ENCODE peak calls at places on chromosomes 7 and 10, in four cellular contexts. One of them, this sample, is unnamed.

GRCh38 chr10:84075226-84076046 is 63.9 kb upstream of the GHITM start:
- DNase-seq in CD8-positive, alpha-beta memory T cell: no peak
- DNase-seq in activated gamma-delta T cell treated with Interleukin-2 at 50 U/mL for 16 hours: no peak
- DNase-seq in NCI-H345: no peak
- DNase-seq in this sample: no peak

GRCh38 chr7:73869011-73869785 is 8.2 kb downstream of the TMEM270 start:
- DNase-seq in CD8-positive, alpha-beta memory T cell: no peak
- DNase-seq in activated gamma-delta T cell treated with Interleukin-2 at 50 U/mL for 16 hours: no peak
- DNase-seq in NCI-H345: no peak
- DNase-seq in this sample: no peak

GRCh38 chr10:99742240-99742639 is 10.2 kb downstream of the CUTC start:
- DNase-seq in CD8-positive, alpha-beta memory T cell: no peak
- DNase-seq in activated gamma-delta T cell treated with Interleukin-2 at 50 U/mL for 16 hours: no peak
- DNase-seq in NCI-H345: no peak
- DNase-seq in this sample: no peak

GRCh38 chr7:77413861-77414424 is 2.2 kb downstream of the GSAP start:
- DNase-seq in CD8-positive, alpha-beta memory T cell: no peak
- DNase-seq in activated gamma-delta T cell treated with Interleukin-2 at 50 U/mL for 16 hours: no peak
- DNase-seq in NCI-H345: no peak
- DNase-seq in this sample: no peak

GRCh38 chr10:19847321-19847720 is 31.1 kb downstream of the PLXDC2 start:
- DNase-seq in CD8-positive, alpha-beta memory T cell: no peak
- DNase-seq in activated gamma-delta T cell treated with Interleukin-2 at 50 U/mL for 16 hours: no peak
- DNase-seq in NCI-H345: no peak
- DNase-seq in this sample: no peak

GRCh38 chr10:47090903-47091302 is 179.7 kb downstream of the PTPN20 start:
- DNase-seq in CD8-positive, alpha-beta memory T cell: no peak
- DNase-seq in activated gamma-delta T cell treated with Interleukin-2 at 50 U/mL for 16 hours: no peak
- DNase-seq in NCI-H345: no peak
- DNase-seq in this sample: no peak

GRCh38 chr10:7483848-7484247 is 73.0 kb upstream of the SFMBT2 start:
- DNase-seq in CD8-positive, alpha-beta memory T cell: no peak
- DNase-seq in activated gamma-delta T cell treated with Interleukin-2 at 50 U/mL for 16 hours: no peak
- DNase-seq in NCI-H345: no peak
- DNase-seq in this sample: no peak

GRCh38 chr7:37067961-37068536 is 343.8 kb upstream of the AOAH start:
- DNase-seq in CD8-positive, alpha-beta memory T cell: no peak
- DNase-seq in activated gamma-delta T cell treated with Interleukin-2 at 50 U/mL for 16 hours: no peak
- DNase-seq in NCI-H345: no peak
- DNase-seq in this sample: no peak

GRCh38 chr7:102823715-102824114 is 74.9 kb downstream of the FAM185A start:
- DNase-seq in CD8-positive, alpha-beta memory T cell: no peak
- DNase-seq in activated gamma-delta T cell treated with Interleukin-2 at 50 U/mL for 16 hours: no peak
- DNase-seq in NCI-H345: no peak
- DNase-seq in this sample: no peak

GRCh38 chr10:6431861-6432260 is 148.2 kb downstream of the PRKCQ start:
- DNase-seq in CD8-positive, alpha-beta memory T cell: no peak
- DNase-seq in activated gamma-delta T cell treated with Interleukin-2 at 50 U/mL for 16 hours: no peak
- DNase-seq in NCI-H345: no peak
- DNase-seq in this sample: no peak

GRCh38 chr10:20993387-20994170 is 96.5 kb upstream of the NEBL start:
- DNase-seq in CD8-positive, alpha-beta memory T cell: no peak
- DNase-seq in activated gamma-delta T cell treated with Interleukin-2 at 50 U/mL for 16 hours: no peak
- DNase-seq in NCI-H345: no peak
- DNase-seq in this sample: no peak

GRCh38 chr7:117157121-117157870 is 165.6 kb downstream of the WNT2 start:
- DNase-seq in CD8-positive, alpha-beta memory T cell: no peak
- DNase-seq in activated gamma-delta T cell treated with Interleukin-2 at 50 U/mL for 16 hours: no peak
- DNase-seq in NCI-H345: no peak
- DNase-seq in this sample: no peak

GRCh38 chr10:64376169-64376568 is 855.0 kb downstream of the REEP3 start:
- DNase-seq in CD8-positive, alpha-beta memory T cell: no peak
- DNase-seq in activated gamma-delta T cell treated with Interleukin-2 at 50 U/mL for 16 hours: no peak
- DNase-seq in NCI-H345: no peak
- DNase-seq in this sample: no peak

GRCh38 chr10:121379025-121379424 is 219.2 kb downstream of the FGFR2 start:
- DNase-seq in CD8-positive, alpha-beta memory T cell: no peak
- DNase-seq in activated gamma-delta T cell treated with Interleukin-2 at 50 U/mL for 16 hours: no peak
- DNase-seq in NCI-H345: no peak
- DNase-seq in this sample: no peak

GRCh38 chr7:121429803-121430202 is 33.7 kb upstream of the FAM3C start:
- DNase-seq in CD8-positive, alpha-beta memory T cell: no peak
- DNase-seq in activated gamma-delta T cell treated with Interleukin-2 at 50 U/mL for 16 hours: no peak
- DNase-seq in NCI-H345: no peak
- DNase-seq in this sample: no peak

GRCh38 chr10:28410420-28411135 is 107.7 kb upstream of the MPP7 start:
- DNase-seq in CD8-positive, alpha-beta memory T cell: no peak
- DNase-seq in activated gamma-delta T cell treated with Interleukin-2 at 50 U/mL for 16 hours: no peak
- DNase-seq in NCI-H345: no peak
- DNase-seq in this sample: no peak

GRCh38 chr7:31860925-31861324 is 173.9 kb downstream of the PPP1R17 start:
- DNase-seq in CD8-positive, alpha-beta memory T cell: no peak
- DNase-seq in activated gamma-delta T cell treated with Interleukin-2 at 50 U/mL for 16 hours: no peak
- DNase-seq in NCI-H345: no peak
- DNase-seq in this sample: no peak

GRCh38 chr7:81846398-81846797 is 76.6 kb upstream of the HGF start:
- DNase-seq in CD8-positive, alpha-beta memory T cell: no peak
- DNase-seq in activated gamma-delta T cell treated with Interleukin-2 at 50 U/mL for 16 hours: no peak
- DNase-seq in NCI-H345: no peak
- DNase-seq in this sample: peak

GRCh38 chr7:18534481-18534880 is 38.9 kb downstream of the HDAC9 start:
- DNase-seq in CD8-positive, alpha-beta memory T cell: no peak
- DNase-seq in activated gamma-delta T cell treated with Interleukin-2 at 50 U/mL for 16 hours: no peak
- DNase-seq in NCI-H345: no peak
- DNase-seq in this sample: no peak

GRCh38 chr10:102605712-102606111 is 38.6 kb upstream of the TRIM8 start:
- DNase-seq in CD8-positive, alpha-beta memory T cell: no peak
- DNase-seq in activated gamma-delta T cell treated with Interleukin-2 at 50 U/mL for 16 hours: no peak
- DNase-seq in NCI-H345: no peak
- DNase-seq in this sample: no peak

GRCh38 chr10:76429642-76430041 is 998.2 kb downstream of the LRMDA start:
- DNase-seq in CD8-positive, alpha-beta memory T cell: no peak
- DNase-seq in activated gamma-delta T cell treated with Interleukin-2 at 50 U/mL for 16 hours: no peak
- DNase-seq in NCI-H345: no peak
- DNase-seq in this sample: no peak

GRCh38 chr10:104049497-104050250 is 36.0 kb downstream of the COL17A1 start:
- DNase-seq in CD8-positive, alpha-beta memory T cell: no peak
- DNase-seq in activated gamma-delta T cell treated with Interleukin-2 at 50 U/mL for 16 hours: no peak
- DNase-seq in NCI-H345: no peak
- DNase-seq in this sample: no peak

GRCh38 chr10:74502963-74503608 is 323.3 kb upstream of the KAT6B start:
- DNase-seq in CD8-positive, alpha-beta memory T cell: no peak
- DNase-seq in activated gamma-delta T cell treated with Interleukin-2 at 50 U/mL for 16 hours: no peak
- DNase-seq in NCI-H345: no peak
- DNase-seq in this sample: no peak

GRCh38 chr7:108600399-108600798 is 30.7 kb downstream of the DNAJB9 start:
- DNase-seq in CD8-positive, alpha-beta memory T cell: no peak
- DNase-seq in activated gamma-delta T cell treated with Interleukin-2 at 50 U/mL for 16 hours: no peak
- DNase-seq in NCI-H345: no peak
- DNase-seq in this sample: no peak

GRCh38 chr10:35339946-35340345 is 3.6 kb downstream of the CCNY start:
- DNase-seq in CD8-positive, alpha-beta memory T cell: no peak
- DNase-seq in activated gamma-delta T cell treated with Interleukin-2 at 50 U/mL for 16 hours: no peak
- DNase-seq in NCI-H345: no peak
- DNase-seq in this sample: no peak